ENCODE peak calls at places on chromosome 10, in seven cellular contexts. I is CD4-positive, alpha-beta T cell; D is transverse colon; Z is H9; H is right atrium auricular region; C is heart right ventricle; J is foreskin keratinocyte. K is an unnamed sample.

GRCh38 chr10:112658900-112659328 is 211.9 kb downstream of the VTI1A start:
- DNase-seq in I (no peak), D (no peak), Z (no peak), H (no peak), C (no peak), J (peak), K (peak)

GRCh38 chr10:47405829-47406547 is 21.9 kb upstream of the ZNF488 start:
- DNase-seq in I (no peak), D (no peak), Z (no peak), H (no peak), C (no peak), J (peak), K (peak)

GRCh38 chr10:30313579-30314376 is 35.3 kb downstream of the MTPAP start:
- DNase-seq in I (no peak), D (no peak), Z (no peak), H (no peak), C (no peak), J (no peak), K (no peak)

GRCh38 chr10:96496281-96496925 is 17.3 kb downstream of the TLL2 start:
- DNase-seq in I (no peak), D (no peak), Z (peak), H (peak), C (no peak), J (no peak), K (no peak)

GRCh38 chr10:67629461-67629971 is 66.5 kb downstream of the CTNNA3 start:
- DNase-seq in I (no peak), D (no peak), Z (no peak), H (no peak), C (no peak), J (no peak), K (no peak)

GRCh38 chr10:14812271-14812670 is 25.6 kb downstream of the CDNF start:
- DNase-seq in I (no peak), D (no peak), Z (peak), H (no peak), C (no peak), J (no peak), K (no peak)

GRCh38 chr10:132107947-132108877 is 42.5 kb downstream of the JAKMIP3 start:
- DNase-seq in I (no peak), D (no peak), Z (peak), H (peak), C (no peak), J (no peak), K (no peak)

GRCh38 chr10:61888744-61889143 is 12.8 kb upstream of the ARID5B start:
- DNase-seq in I (no peak), D (no peak), Z (no peak), H (no peak), C (no peak), J (peak), K (no peak)

GRCh38 chr10:9342865-9343450 is 1288.5 kb downstream of the GATA3 start:
- DNase-seq in I (no peak), D (no peak), Z (no peak), H (no peak), C (no peak), J (peak), K (peak)

GRCh38 chr10:70578371-70578947 is 24.1 kb downstream of the PRF1 start:
- DNase-seq in I (peak), D (peak), Z (no peak), H (no peak), C (no peak), J (peak), K (peak)

GRCh38 chr10:23341004-23341403 is 3.6 kb downstream of the C10orf67 start:
- DNase-seq in I (no peak), D (no peak), Z (no peak), H (no peak), C (no peak), J (no peak), K (no peak)

GRCh38 chr10:110456523-110457091 is 41.1 kb upstream of the DUSP5 start:
- DNase-seq in I (no peak), D (no peak), Z (no peak), H (no peak), C (no peak), J (peak), K (peak)

GRCh38 chr10:12350167-12350872 is 973 bp downstream of the CAMK1D start:
- DNase-seq in I (peak), D (peak), Z (peak), H (no peak), C (peak), J (peak), K (peak)

GRCh38 chr10:132232553-132232949 is 45.8 kb downstream of the DPYSL4 start:
- DNase-seq in I (no peak), D (no peak), Z (no peak), H (no peak), C (peak), J (no peak), K (no peak)

GRCh38 chr10:77251297-77252013 is 386.2 kb downstream of the KCNMA1 start:
- DNase-seq in I (no peak), D (no peak), Z (peak), H (no peak), C (no peak), J (peak), K (peak)

GRCh38 chr10:120508393-120508792 is 51.4 kb downstream of the PLPP4 start:
- DNase-seq in I (no peak), D (no peak), Z (no peak), H (no peak), C (no peak), J (peak), K (peak)

GRCh38 chr10:123093489-123093888 is 42.3 kb upstream of the HMX3 start:
- DNase-seq in I (no peak), D (no peak), Z (no peak), H (no peak), C (no peak), J (no peak), K (no peak)

GRCh38 chr10:22999942-23000341 is 72.1 kb downstream of the ARMC3 start:
- DNase-seq in I (no peak), D (no peak), Z (no peak), H (no peak), C (no peak), J (no peak), K (no peak)

GRCh38 chr10:70055550-70055949 is 2.9 kb downstream of the MACROH2A2 start:
- DNase-seq in I (no peak), D (no peak), Z (no peak), H (no peak), C (no peak), J (peak), K (peak)

GRCh38 chr10:82377608-82378007 is 502.6 kb downstream of the NRG3 start:
- DNase-seq in I (no peak), D (no peak), Z (no peak), H (no peak), C (no peak), J (no peak), K (no peak)

GRCh38 chr10:17092216-17092944 is 37.2 kb downstream of the CUBN start:
- DNase-seq in I (no peak), D (no peak), Z (no peak), H (no peak), C (no peak), J (no peak), K (no peak)

GRCh38 chr10:17025444-17026295 is 103.9 kb downstream of the CUBN start:
- DNase-seq in I (no peak), D (peak), Z (no peak), H (peak), C (peak), J (peak), K (peak)

GRCh38 chr10:71280825-71281224 is 38.2 kb upstream of the SLC29A3 start:
- DNase-seq in I (no peak), D (no peak), Z (no peak), H (no peak), C (no peak), J (no peak), K (no peak)

GRCh38 chr10:59099536-59099935 is 76.9 kb upstream of the PHYHIPL start:
- DNase-seq in I (no peak), D (no peak), Z (no peak), H (no peak), C (no peak), J (no peak), K (no peak)

GRCh38 chr10:118041316-118041715 is 5.4 kb downstream of the RAB11FIP2 start:
- DNase-seq in I (no peak), D (no peak), Z (no peak), H (no peak), C (no peak), J (no peak), K (no peak)

GRCh38 chr10:108427081-108427480 is 1262.6 kb upstream of the SORCS1 start:
- DNase-seq in I (no peak), D (no peak), Z (no peak), H (no peak), C (no peak), J (no peak), K (no peak)

GRCh38 chr10:86658751-86659150 is 4.4 kb downstream of the OPN4 start:
- DNase-seq in I (no peak), D (no peak), Z (no peak), H (no peak), C (no peak), J (no peak), K (no peak)

GRCh38 chr10:71756441-71757191 is 16.7 kb downstream of the VSIR start:
- DNase-seq in I (no peak), D (no peak), Z (no peak), H (no peak), C (no peak), J (no peak), K (no peak)

GRCh38 chr10:63563623-63564022 is 42.4 kb downstream of the REEP3 start:
- DNase-seq in I (no peak), D (no peak), Z (no peak), H (no peak), C (no peak), J (no peak), K (no peak)

GRCh38 chr10:131167036-131167860 is 144.3 kb downstream of the TCERG1L start:
- DNase-seq in I (peak), D (no peak), Z (peak), H (no peak), C (no peak), J (no peak), K (no peak)

GRCh38 chr10:3068201-3068967 is 1.0 kb downstream of the PFKP start:
- DNase-seq in I (peak), D (peak), Z (no peak), H (peak), C (peak), J (peak), K (peak)

GRCh38 chr10:52636874-52637273 is 135.7 kb downstream of the MBL2 start:
- DNase-seq in I (no peak), D (no peak), Z (no peak), H (no peak), C (no peak), J (no peak), K (no peak)

GRCh38 chr10:93496322-93497041 is at the start of gene CEP55:
- DNase-seq in I (peak), D (peak), Z (peak), H (peak), C (peak), J (peak), K (peak)

GRCh38 chr10:77004917-77005564 is 632.6 kb downstream of the KCNMA1 start:
- DNase-seq in I (no peak), D (no peak), Z (peak), H (no peak), C (peak), J (peak), K (peak)

GRCh38 chr10:72079356-72079755 is 9.0 kb downstream of the SPOCK2 start:
- DNase-seq in I (peak), D (no peak), Z (no peak), H (no peak), C (no peak), J (no peak), K (no peak)

GRCh38 chr10:74704629-74705360 is 121.6 kb upstream of the KAT6B start:
- DNase-seq in I (no peak), D (no peak), Z (no peak), H (no peak), C (no peak), J (no peak), K (no peak)

GRCh38 chr10:129846991-129847391 is 117.1 kb downstream of the EBF3 start:
- DNase-seq in I (no peak), D (no peak), Z (peak), H (no peak), C (no peak), J (no peak), K (no peak)

GRCh38 chr10:102627446-102628293 is 16.6 kb upstream of the TRIM8 start:
- DNase-seq in I (no peak), D (no peak), Z (peak), H (no peak), C (peak), J (peak), K (peak)

GRCh38 chr10:111267673-111268072 is 190.8 kb downstream of the ADRA2A start:
- DNase-seq in I (no peak), D (no peak), Z (no peak), H (no peak), C (no peak), J (no peak), K (no peak)

GRCh38 chr10:34758447-34758996 is 56.6 kb downstream of the PARD3 start:
- DNase-seq in I (no peak), D (no peak), Z (no peak), H (no peak), C (no peak), J (peak), K (peak)
- H3K27ac ChIP-seq in I (no peak), D (peak), Z (no peak), H (no peak), C (no peak), J (peak), K (no peak)

DNA sequence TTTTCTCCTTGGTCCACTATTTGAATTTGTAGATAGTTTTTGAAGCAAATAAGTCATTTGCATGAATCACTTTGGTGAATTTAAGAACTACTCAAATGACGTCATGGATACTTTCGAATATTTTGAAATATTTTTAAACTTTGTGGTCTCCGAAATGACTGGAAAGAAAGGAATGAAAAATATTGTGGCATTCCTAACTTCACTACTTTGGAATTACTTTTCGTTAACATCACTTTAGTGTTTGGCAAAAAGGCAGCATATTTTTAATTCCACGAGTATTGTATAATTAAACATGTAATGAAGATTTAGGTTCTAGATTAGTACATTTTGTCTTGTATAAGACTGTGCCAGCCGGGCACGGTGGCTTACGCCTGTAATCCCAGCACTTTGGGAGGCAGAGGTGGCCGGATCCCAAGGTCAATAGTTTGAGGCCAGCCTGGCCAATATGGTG is 35.3 kb upstream of the ZRANB1 start:
- DNase-seq in I (no peak), D (no peak), Z (no peak), H (no peak), C (no peak), J (peak), K (no peak)
- TF ChIP-seq CTCF in I (no peak), D (no peak), Z (no peak), H (no peak), C (no peak), J (no peak), K (no peak)

DNA sequence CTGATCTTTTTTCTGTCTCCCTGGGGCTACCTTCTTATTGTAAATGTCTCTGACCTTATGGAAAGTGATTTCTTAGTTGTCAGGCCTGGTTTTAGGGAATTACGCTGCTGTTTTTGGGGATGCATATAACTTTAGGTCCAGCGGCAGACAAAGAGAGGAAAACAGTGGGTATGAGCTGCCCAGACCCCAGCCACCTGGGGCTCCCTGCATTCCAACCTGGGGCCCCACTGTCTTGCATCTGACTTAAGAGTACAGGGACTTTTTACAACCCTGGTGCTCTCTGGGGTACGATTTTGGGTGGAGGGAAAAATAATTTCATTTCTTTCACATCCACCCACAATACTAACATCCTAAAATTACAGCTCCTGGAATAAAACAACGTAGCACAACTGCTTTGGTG is 119.4 kb downstream of the PRPF18 start:
- DNase-seq in I (no peak), D (no peak), Z (no peak), H (no peak), C (no peak), J (no peak), K (no peak)
- H3K27ac ChIP-seq in I (no peak), D (peak), Z (no peak), H (peak), C (peak), J (no peak), K (peak)

GRCh38 chr10:116809528-116810500 is 39.5 kb upstream of the ENO4 start:
- DNase-seq in I (no peak), D (peak), Z (peak), H (no peak), C (no peak), J (peak), K (peak)
- TF ChIP-seq CTCF in I (no peak), D (peak), Z (peak), H (peak), C (no peak), J (peak), K (peak)

GRCh38 chr10:729213-729612 is 39.7 kb upstream of the DIP2C start:
- DNase-seq in I (no peak), D (no peak), Z (no peak), H (no peak), C (no peak), J (no peak), K (no peak)
- H3K27ac ChIP-seq in I (no peak), D (no peak), Z (no peak), H (no peak), C (no peak), J (no peak), K (no peak)

DNA sequence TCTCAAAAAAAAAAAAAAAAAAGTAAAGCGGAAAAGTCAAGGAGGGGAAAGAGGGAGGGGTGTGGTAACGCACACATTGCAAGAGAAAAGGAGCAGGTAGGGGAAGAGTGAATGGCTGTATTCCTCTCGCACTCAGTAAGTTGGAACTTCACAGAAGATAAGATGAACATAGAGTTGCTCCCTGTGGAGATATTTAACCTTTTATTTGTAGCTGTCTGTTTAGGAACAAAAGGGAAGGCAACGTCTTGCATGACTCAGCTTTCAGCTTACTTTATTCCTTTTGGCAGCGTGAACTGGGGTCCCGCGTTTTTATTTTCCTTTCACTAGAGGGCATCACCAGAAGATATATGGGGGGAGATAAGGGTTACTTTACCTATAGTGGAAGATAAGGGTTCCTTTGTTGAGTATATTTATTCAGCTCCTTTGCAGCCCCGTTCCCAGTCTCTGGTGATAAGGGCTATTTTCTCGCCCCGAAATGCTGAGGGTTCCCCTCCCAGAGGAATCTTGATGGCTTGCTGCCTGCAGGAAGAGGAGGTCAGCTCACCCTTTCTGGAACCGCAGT is 78.5 kb downstream of the APBB1IP start:
- DNase-seq in I (no peak), D (no peak), Z (peak), H (no peak), C (no peak), J (no peak), K (no peak)
- TF ChIP-seq CTCF in I (no peak), D (no peak), Z (peak), H (no peak), C (no peak), J (no peak), K (no peak)

GRCh38 chr10:124228451-124228850 is 135.1 kb upstream of the CHST15 start:
- DNase-seq in I (no peak), D (no peak), Z (no peak), H (no peak), C (no peak), J (no peak), K (no peak)
- H3K27ac ChIP-seq in I (no peak), D (no peak), Z (no peak), H (no peak), C (no peak), J (no peak), K (no peak)

DNA sequence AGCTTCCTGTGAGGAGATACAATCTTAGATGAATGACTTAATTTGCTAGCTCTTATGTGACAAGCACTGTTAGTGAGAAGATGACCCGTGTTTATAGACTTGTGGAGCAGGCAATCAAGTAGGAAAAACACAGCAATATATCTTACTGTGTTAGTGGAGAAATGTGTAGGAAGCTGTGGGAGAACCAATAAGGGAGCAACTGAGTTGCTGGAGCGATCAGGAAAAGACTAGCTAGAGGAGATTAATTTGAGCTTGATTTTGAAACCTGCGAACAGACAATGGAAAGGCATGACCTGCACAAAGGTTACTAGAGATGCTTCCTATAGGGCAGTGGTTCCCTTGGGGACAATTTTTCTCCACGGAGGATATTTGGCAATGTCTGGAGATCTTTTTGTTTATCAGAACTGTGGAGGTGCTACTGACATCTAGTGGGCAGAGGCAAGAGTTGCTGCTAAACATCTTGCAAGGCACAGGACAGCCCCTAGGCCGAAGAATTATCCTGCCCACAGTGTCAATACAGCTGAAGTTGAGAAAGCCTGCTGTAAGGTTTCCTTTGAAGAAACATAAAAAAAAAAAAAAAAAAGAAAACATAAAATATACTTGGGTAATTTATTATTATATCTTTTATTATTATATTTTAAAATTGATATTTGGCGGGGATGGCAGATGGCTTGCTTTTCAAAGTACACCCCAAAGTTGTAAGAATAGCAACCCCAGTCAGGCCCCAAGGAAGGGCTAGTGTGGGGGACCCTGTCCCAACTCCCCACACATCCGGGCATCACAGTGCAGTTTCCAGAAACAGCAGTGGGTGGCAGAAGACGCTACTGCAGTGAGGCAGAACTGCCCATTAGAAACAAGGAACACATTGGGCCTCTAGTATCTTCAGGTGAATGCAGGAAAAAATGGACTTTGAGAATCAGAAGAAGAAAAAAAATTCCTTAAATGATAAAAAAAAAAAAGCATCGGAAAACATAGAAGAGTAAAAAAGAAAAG is 481.5 kb downstream of the SH2D4B start:
- DNase-seq in I (no peak), D (no peak), Z (peak), H (no peak), C (peak), J (peak), K (peak)
- TF ChIP-seq CTCF in I (peak), D (peak), Z (peak), H (peak), C (peak), J (peak), K (peak)

K was measured in RWPE1.